ENCODE peak calls at places on chromosomes 16 and 17, in six cellular contexts. V, J, H, M, I and L are unnamed samples.

GRCh38 chr17:57869599-57870282 is 19.9 kb upstream of the MRPS23 start:
- DNase-seq in V (no peak), J (no peak), H (no peak), M (no peak), I (no peak), L (no peak)

GRCh38 chr16:12801511-12802042 is 2.1 kb downstream of the CPPED1 start:
- DNase-seq in V (no peak), J (no peak), H (peak; percentile 18), M (no peak), I (no peak), L (no peak)

GRCh38 chr16:81567987-81568748 is 123.6 kb downstream of the CMIP start:
- DNase-seq in V (no peak), J (no peak), H (no peak), M (no peak), I (no peak), L (peak; percentile 58)

GRCh38 chr17:81960130-81960958 is 643 bp downstream of the NOTUM start:
- DNase-seq in V (no peak), J (no peak), H (no peak), M (peak; percentile 51), I (no peak), L (no peak)

GRCh38 chr16:66523861-66524354 is 26.0 kb downstream of the TK2 start:
- DNase-seq in V (no peak), J (no peak), H (peak; percentile 56), M (no peak), I (no peak), L (no peak)

GRCh38 chr17:70238228-70238627 is 68.9 kb downstream of the KCNJ2 start:
- DNase-seq in V (no peak), J (no peak), H (no peak), M (no peak), I (no peak), L (no peak)

GRCh38 chr17:9064311-9064834 is 43.1 kb downstream of the NTN1 start:
- DNase-seq in V (no peak), J (no peak), H (no peak), M (no peak), I (no peak), L (no peak)

GRCh38 chr16:2783581-2784375 is 3.6 kb downstream of the PRSS33 start:
- DNase-seq in V (no peak), J (no peak), H (no peak), M (peak; percentile 50), I (peak; percentile 44), L (no peak)

GRCh38 chr16:87416826-87417471 is 24.8 kb downstream of the MAP1LC3B start:
- DNase-seq in V (no peak), J (peak; percentile 73), H (peak; percentile 42), M (peak; percentile 69), I (no peak), L (no peak)

GRCh38 chr16:81745704-81746558 is 33.2 kb upstream of the PLCG2 start:
- DNase-seq in V (no peak), J (peak; percentile 87), H (peak; percentile 75), M (peak; percentile 83), I (no peak), L (peak; percentile 71)

GRCh38 chr17:66467766-66468165 is 165.4 kb downstream of the PRKCA start:
- DNase-seq in V (no peak), J (no peak), H (no peak), M (no peak), I (no peak), L (no peak)

GRCh38 chr16:30896203-30896889 is at the start of gene CTF1:
- DNase-seq in V (peak; percentile 95), J (peak; percentile 85), H (peak; percentile 62), M (peak; percentile 93), I (peak; percentile 80), L (peak; percentile 56)

GRCh38 chr16:84059946-84060901 is 17.6 kb upstream of the SLC38A8 start:
- DNase-seq in V (no peak), J (no peak), H (no peak), M (peak; percentile 43), I (no peak), L (no peak)

GRCh38 chr17:58307468-58308172 is 21.0 kb downstream of the TSPOAP1 start:
- DNase-seq in V (peak; percentile 66), J (peak; percentile 26), H (no peak), M (peak; percentile 43), I (no peak), L (peak; percentile 13)

GRCh38 chr17:81400154-81400938 is 5.1 kb downstream of the BAHCC1 start:
- DNase-seq in V (no peak), J (no peak), H (no peak), M (no peak), I (no peak), L (peak; percentile 56)

GRCh38 chr16:89357460-89357859 is 132.9 kb downstream of the ANKRD11 start:
- DNase-seq in V (no peak), J (peak; percentile 89), H (no peak), M (no peak), I (no peak), L (no peak)

GRCh38 chr16:77450790-77451487 is 16.1 kb upstream of the ADAMTS18 start:
- DNase-seq in V (peak; percentile 72), J (no peak), H (no peak), M (no peak), I (no peak), L (no peak)

GRCh38 chr16:46632778-46633733 is 11.9 kb upstream of the SHCBP1 start:
- DNase-seq in V (no peak), J (no peak), H (no peak), M (no peak), I (no peak), L (no peak)

GRCh38 chr17:49989518-49989880 is 5.5 kb downstream of the DLX3 start:
- DNase-seq in V (no peak), J (peak; percentile 17), H (no peak), M (no peak), I (no peak), L (no peak)

GRCh38 chr16:84754353-84754856 is 54.6 kb downstream of the USP10 start:
- DNase-seq in V (no peak), J (peak; percentile 62), H (peak; percentile 71), M (peak; percentile 85), I (no peak), L (peak; percentile 67)

GRCh38 chr16:51762081-51762995 is 611.3 kb upstream of the SALL1 start:
- DNase-seq in V (peak; percentile 91), J (peak; percentile 76), H (peak; percentile 61), M (peak; percentile 79), I (peak; percentile 70), L (peak; percentile 85)

GRCh38 chr17:4709794-4710692 is at the start of gene ARRB2:
- DNase-seq in V (peak; percentile 99), J (peak; percentile 99), H (peak; percentile 97), M (peak; percentile 99), I (peak; percentile 98), L (peak; percentile 99)

GRCh38 chr17:4708436-4708835 is 2.0 kb upstream of the ARRB2 start:
- DNase-seq in V (no peak), J (no peak), H (no peak), M (no peak), I (no peak), L (no peak)

GRCh38 chr17:4712526-4712925 is 2.1 kb downstream of the ARRB2 start:
- DNase-seq in V (no peak), J (no peak), H (no peak), M (no peak), I (no peak), L (no peak)

GRCh38 chr17:4711671-4712111 is 1.3 kb downstream of the ARRB2 start:
- DNase-seq in V (no peak), J (no peak), H (peak; percentile 76), M (peak; percentile 75), I (no peak), L (no peak)

GRCh38 chr17:4710693-4711634 is 532 bp downstream of the ARRB2 start:
- DNase-seq in V (no peak), J (peak; percentile 72), H (peak; percentile 39), M (no peak), I (peak; percentile 81), L (peak; percentile 35)
- TF ChIP-seq POLR2AphosphoS5 in V (peak; percentile 12), J (no peak), H (no peak), M (no peak), I (no peak), L (no peak)

GRCh38 chr17:17826340-17826708 is 10.5 kb downstream of the SREBF1 start:
- DNase-seq in V (no peak), J (no peak), H (no peak), M (no peak), I (no peak), L (no peak)

GRCh38 chr17:17824119-17824779 is 12.5 kb downstream of the SREBF1 start:
- DNase-seq in V (no peak), J (peak; percentile 76), H (no peak), M (no peak), I (no peak), L (no peak)

GRCh38 chr17:17824780-17825614 is 11.8 kb downstream of the SREBF1 start:
- DNase-seq in V (no peak), J (no peak), H (no peak), M (peak; percentile 83), I (no peak), L (no peak)

GRCh38 chr17:17822189-17822978 is 14.4 kb downstream of the SREBF1 start:
- DNase-seq in V (no peak), J (no peak), H (no peak), M (peak; percentile 94), I (peak; percentile 87), L (peak; percentile 68)

GRCh38 chr17:17823433-17824118 is 13.2 kb downstream of the SREBF1 start:
- DNase-seq in V (peak; percentile 97), J (peak; percentile 99), H (peak; percentile 89), M (peak; percentile 96), I (peak; percentile 89), L (peak; percentile 89)
- TF ChIP-seq EP300 in V (no peak), J (peak; percentile 18), H (peak; percentile 54), M (no peak), I (no peak), L (peak; percentile 51)

GRCh38 chr16:68031951-68032350 is 8.9 kb downstream of the DUS2 start:
- DNase-seq in V (no peak), J (no peak), H (peak; percentile 24), M (peak; percentile 2), I (no peak), L (no peak)

GRCh38 chr16:68037820-68038597 is 14.9 kb downstream of the DUS2 start:
- DNase-seq in V (no peak), J (no peak), H (no peak), M (peak; percentile 28), I (no peak), L (no peak)

GRCh38 chr16:68033101-68033500 is 10.0 kb downstream of the DUS2 start:
- DNase-seq in V (no peak), J (no peak), H (no peak), M (no peak), I (no peak), L (no peak)

GRCh38 chr16:68040506-68041288 is 17.6 kb downstream of the DUS2 start:
- DNase-seq in V (peak; percentile 96), J (peak; percentile 82), H (peak; percentile 89), M (peak; percentile 88), I (peak; percentile 86), L (peak; percentile 90)

DNA sequence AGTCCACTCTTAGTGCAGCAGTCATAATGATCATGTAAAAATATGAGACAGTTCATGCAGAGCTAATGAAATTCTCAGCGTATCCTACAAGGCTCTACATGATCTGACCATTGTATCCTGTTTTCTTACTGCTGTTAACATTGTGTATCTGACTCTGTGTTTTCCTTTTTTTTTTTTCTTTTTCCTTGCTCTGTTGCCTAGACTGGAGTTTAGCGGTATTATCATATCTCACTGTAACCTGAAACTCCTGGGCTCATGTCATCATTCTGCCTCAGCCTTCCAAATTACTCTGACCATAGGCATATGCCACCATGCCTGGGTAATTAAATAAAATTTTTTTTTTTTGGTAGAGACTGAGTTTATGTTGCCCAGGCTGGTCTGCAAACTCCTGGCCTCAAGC is 12.1 kb downstream of the DUS2 start:
- DNase-seq in V (no peak), J (no peak), H (no peak), M (no peak), I (no peak), L (no peak)
- TF ChIP-seq POLR2AphosphoS5 in V (no peak), J (no peak), H (no peak), M (no peak), I (no peak), L (no peak)

GRCh38 chr17:74454197-74455024 is 12.0 kb upstream of the CD300A start:
- DNase-seq in V (peak; percentile 98), J (no peak), H (peak; percentile 94), M (peak; percentile 95), I (peak; percentile 91), L (no peak)
- TF ChIP-seq EP300 in V (no peak), J (peak; percentile 8), H (no peak), M (no peak), I (no peak), L (no peak)